ENCODE peak calls at places on chromosomes 3 and 15, in four cellular contexts. S is neural progenitor cell, G is AG04450, L is GM23248. C is an unnamed sample.

GRCh38 chr15:41840673-41841072 is 2.0 kb downstream of the PLA2G4B start:
- DNase-seq in S (no peak), G (no peak), L (no peak), C (no peak)

GRCh38 chr15:93974804-93975481 is 256.4 kb upstream of the MCTP2 start:
- DNase-seq in S (peak; percentile 75), G (peak; percentile 16), L (peak; percentile 71), C (peak; percentile 82)

GRCh38 chr3:178748874-178749273 is 212.6 kb downstream of the KCNMB2 start:
- DNase-seq in S (no peak), G (no peak), L (no peak), C (no peak)

GRCh38 chr3:31699309-31699953 is 166.7 kb downstream of the STT3B start:
- DNase-seq in S (no peak), G (no peak), L (peak; percentile 34), C (no peak)

GRCh38 chr3:146117406-146118285 is 43.3 kb downstream of the PLOD2 start:
- DNase-seq in S (no peak), G (peak; percentile 86), L (peak; percentile 90), C (no peak)

GRCh38 chr15:51425517-51426033 is 84.1 kb downstream of the GLDN start:
- DNase-seq in S (no peak), G (no peak), L (no peak), C (no peak)

GRCh38 chr3:64599651-64600050 is 88.1 kb downstream of the ADAMTS9 start:
- DNase-seq in S (no peak), G (no peak), L (no peak), C (no peak)

GRCh38 chr15:63244976-63245645 is 32.3 kb upstream of the APH1B start:
- DNase-seq in S (no peak), G (no peak), L (peak; percentile 64), C (no peak)

GRCh38 chr3:160564949-160565441 is 376 bp downstream of the KPNA4 start:
- DNase-seq in S (peak; percentile 86), G (no peak), L (peak; percentile 86), C (peak; percentile 72)

GRCh38 chr15:62338497-62338896 is 173.4 kb upstream of the C2CD4B start:
- DNase-seq in S (no peak), G (no peak), L (no peak), C (no peak)

GRCh38 chr15:91407237-91407889 is 307.3 kb downstream of the SV2B start:
- DNase-seq in S (no peak), G (no peak), L (peak; percentile 12), C (peak; percentile 92)

GRCh38 chr3:140630866-140631265 is 47.0 kb upstream of the TRIM42 start:
- DNase-seq in S (no peak), G (no peak), L (peak; percentile 29), C (no peak)

GRCh38 chr15:57589276-57590073 is 2.2 kb upstream of the MYZAP start:
- DNase-seq in S (no peak), G (no peak), L (no peak), C (no peak)

GRCh38 chr15:67685008-67685599 is 140.2 kb upstream of the SKOR1 start:
- DNase-seq in S (peak; percentile 75), G (no peak), L (peak; percentile 62), C (peak; percentile 66)

GRCh38 chr3:115581347-115582135 is 41.8 kb upstream of the GAP43 start:
- DNase-seq in S (no peak), G (no peak), L (peak; percentile 11), C (peak; percentile 16)

GRCh38 chr3:32684029-32684799 is 774 bp upstream of the CNOT10 start:
- DNase-seq in S (no peak), G (no peak), L (no peak), C (no peak)

GRCh38 chr15:69578792-69579587 is 126.4 kb downstream of the RPLP1 start:
- DNase-seq in S (no peak), G (no peak), L (no peak), C (peak; percentile 47)

GRCh38 chr15:63904042-63904441 is 70.3 kb upstream of the HERC1 start:
- DNase-seq in S (no peak), G (no peak), L (no peak), C (no peak)

GRCh38 chr15:43153269-43153668 is 19.9 kb downstream of the TMEM62 start:
- DNase-seq in S (no peak), G (no peak), L (no peak), C (no peak)

GRCh38 chr15:40984963-40985362 is 31.7 kb downstream of the CHAC1 start:
- DNase-seq in S (no peak), G (peak; percentile 81), L (peak; percentile 95), C (no peak)

GRCh38 chr3:126971891-126972351 is 11.0 kb upstream of the PLXNA1 start:
- DNase-seq in S (peak; percentile 49), G (no peak), L (peak; percentile 77), C (peak; percentile 27)

GRCh38 chr15:98663045-98663444 is 14.7 kb downstream of the IGF1R start:
- DNase-seq in S (no peak), G (no peak), L (no peak), C (no peak)

GRCh38 chr3:46059432-46059831 is 32.1 kb upstream of the XCR1 start:
- DNase-seq in S (no peak), G (no peak), L (no peak), C (no peak)

GRCh38 chr3:98800401-98800800 is 37.3 kb downstream of the ST3GAL6 start:
- DNase-seq in S (no peak), G (no peak), L (no peak), C (no peak)

GRCh38 chr3:143751643-143752178 is 96.6 kb downstream of the SLC9A9 start:
- DNase-seq in S (no peak), G (no peak), L (no peak), C (no peak)
- H3K27ac ChIP-seq in S (peak overlapping the region; percentile 72), G (no peak overlapping the region), L (no peak overlapping the region), C (no peak overlapping the region)

DNA sequence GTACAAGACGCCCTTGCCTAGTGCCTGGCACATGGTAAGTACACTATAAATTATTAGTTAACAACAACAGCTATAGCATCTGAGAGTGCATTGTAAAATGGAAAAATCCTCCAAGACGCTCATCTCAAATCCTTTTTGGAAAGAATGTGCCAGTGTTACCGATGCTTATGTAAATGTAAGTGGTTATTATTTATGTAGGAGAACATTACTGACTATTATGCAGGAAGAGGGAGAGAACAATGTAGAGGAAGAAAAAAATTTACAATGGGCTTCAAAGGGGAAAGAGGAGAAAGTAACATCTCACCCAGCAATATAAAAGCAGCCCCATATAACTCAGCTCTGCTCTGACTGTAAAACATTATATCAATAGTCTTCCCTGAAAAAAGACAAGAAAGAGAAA is 155.3 kb upstream of the LPP start:
- DNase-seq in S (no peak), G (no peak), L (no peak), C (no peak)
- H3K27ac ChIP-seq in S (no peak overlapping the region), G (no peak overlapping the region), L (no peak overlapping the region), C (no peak overlapping the region)

GRCh38 chr3:42666022-42666421 is 12.5 kb downstream of the ZBTB47 start:
- DNase-seq in S (no peak), G (no peak), L (no peak), C (no peak)

GRCh38 chr3:42667096-42667522 is 13.6 kb downstream of the ZBTB47 start:
- DNase-seq in S (no peak), G (no peak), L (no peak), C (no peak)

GRCh38 chr3:42667523-42668402 is 14.3 kb downstream of the ZBTB47 start:
- DNase-seq in S (no peak), G (no peak), L (no peak), C (no peak)

GRCh38 chr3:42665050-42665878 is 11.8 kb downstream of the ZBTB47 start:
- DNase-seq in S (no peak), G (no peak), L (no peak), C (no peak)

DNA sequence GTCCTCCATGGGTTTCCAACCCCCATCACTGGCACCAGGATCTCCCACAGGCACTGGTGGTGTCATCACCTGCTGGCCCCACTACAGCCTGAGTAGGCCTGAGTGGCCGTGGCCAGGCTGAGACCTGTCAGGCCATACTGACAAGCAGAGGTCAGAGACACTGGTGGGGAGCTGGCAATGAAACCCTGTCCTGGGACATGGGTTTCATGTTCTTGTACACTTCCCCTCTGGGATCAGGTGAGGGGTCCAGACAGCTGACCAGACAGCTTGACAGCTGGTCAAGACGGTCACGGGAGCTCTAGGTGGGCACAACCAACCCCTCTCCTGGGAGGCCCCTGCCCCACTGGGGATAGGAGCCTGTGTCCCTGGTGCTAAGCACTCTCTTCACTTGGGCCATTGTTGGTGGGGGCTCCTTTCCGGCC is 13.1 kb downstream of the ZBTB47 start:
- DNase-seq in S (no peak), G (no peak), L (no peak), C (no peak)
- H3K27ac ChIP-seq in S (no peak overlapping the region), G (no peak overlapping the region), L (no peak overlapping the region), C (no peak overlapping the region)

GRCh38 chr15:32983679-32984078 is 210.8 kb downstream of the FMN1 start:
- DNase-seq in S (no peak), G (no peak), L (no peak), C (no peak)
- H3K27ac ChIP-seq in S (no peak overlapping the region), G (no peak overlapping the region), L (no peak overlapping the region), C (no peak overlapping the region)

DNA sequence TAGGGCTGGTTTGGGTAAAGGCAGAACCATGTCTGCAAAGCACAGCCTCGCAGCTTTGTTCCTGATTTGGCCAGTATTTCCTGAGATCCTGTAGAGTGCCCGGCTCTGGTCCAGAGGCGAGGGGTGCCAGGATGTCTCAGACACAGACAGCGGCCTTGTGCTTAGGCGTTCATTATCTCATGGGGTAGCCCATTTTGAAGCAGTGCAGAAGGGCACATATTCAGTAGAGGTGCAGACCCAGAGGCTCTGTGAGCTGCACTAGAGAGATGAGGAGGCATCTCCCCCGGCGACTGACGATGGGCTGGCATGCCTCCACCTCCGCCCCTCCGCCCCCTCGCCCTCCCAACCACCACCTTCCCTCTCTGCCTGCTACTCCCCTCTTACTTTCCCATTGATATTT is 170.3 kb downstream of the CHDH start:
- DNase-seq in S (no peak), G (no peak), L (no peak), C (no peak)
- H3K27ac ChIP-seq in S (no peak overlapping the region), G (no peak overlapping the region), L (no peak overlapping the region), C (no peak overlapping the region)